ENCODE peak calls at places on chromosome 10, in four cellular contexts. Y is K562, E is HCT116, A is HepG2. T is an unnamed sample.

GRCh38 chr10:130915065-130915464 is 396.5 kb downstream of the TCERG1L start:
- DNase-seq in Y (no peak), E (no peak), A (no peak), T (no peak)

GRCh38 chr10:14513061-14513460 is 182.3 kb upstream of the FRMD4A start:
- DNase-seq in Y (no peak), A (no peak), E (no peak), T (no peak)

GRCh38 chr10:75971402-75972211 is 540.2 kb downstream of the LRMDA start:
- DNase-seq in A (no peak), E (no peak), Y (no peak), T (no peak)

GRCh38 chr10:69360485-69361302 is 56.0 kb downstream of the TACR2 start:
- DNase-seq in Y (no peak), A (no peak), E (no peak), T (no peak)

GRCh38 chr10:51804861-51805260 is 105.5 kb upstream of the CSTF2T start:
- DNase-seq in A (no peak), Y (no peak), E (no peak), T (no peak)

GRCh38 chr10:119235381-119235780 is 28.0 kb downstream of the GRK5 start:
- DNase-seq in Y (no peak), A (no peak), E (no peak), T (no peak)

GRCh38 chr10:127485153-127485857 is 63.8 kb upstream of the NPS start:
- DNase-seq in E (no peak), Y (no peak), A (no peak), T (peak)

GRCh38 chr10:47062801-47063200 is 151.6 kb downstream of the PTPN20 start:
- DNase-seq in A (no peak), Y (peak), E (no peak), T (no peak)

GRCh38 chr10:97724341-97724941 is 10.9 kb downstream of the MARVELD1 start:
- DNase-seq in Y (no peak), A (peak), E (no peak), T (no peak)

GRCh38 chr10:7587865-7588188 is 78.9 kb downstream of the ITIH5 start:
- DNase-seq in A (no peak), Y (no peak), E (no peak), T (no peak)

GRCh38 chr10:2929457-2929856 is 137.9 kb upstream of the PFKP start:
- DNase-seq in Y (no peak), A (no peak), E (no peak), T (no peak)

GRCh38 chr10:124532788-124533187 is 71.2 kb downstream of the LHPP start:
- DNase-seq in Y (no peak), A (no peak), E (no peak), T (no peak)

GRCh38 chr10:102229810-102230263 is 3.7 kb downstream of the ELOVL3 start:
- DNase-seq in Y (peak), A (peak), E (peak), T (peak)
- TF ChIP-seq FOSL1 in Y (no peak), A (no peak), E (no peak), T (no peak)

GRCh38 chr10:101694056-101694673 is 805 bp downstream of the FBXW4 start:
- DNase-seq in A (peak), Y (peak), E (no peak), T (no peak)
- TF ChIP-seq FOSL1 in A (no peak), Y (no peak), E (no peak), T (no peak)

GRCh38 chr10:42952931-42953683 is 123.8 kb upstream of the RET start:
- DNase-seq in A (no peak), Y (no peak), E (no peak), T (no peak)

GRCh38 chr10:42955493-42955889 is 121.4 kb upstream of the RET start:
- DNase-seq in Y (no peak), A (no peak), E (no peak), T (no peak)

GRCh38 chr10:42953684-42954674 is 122.9 kb upstream of the RET start:
- DNase-seq in A (no peak), Y (no peak), E (no peak), T (peak)

GRCh38 chr10:42952358-42952757 is 124.5 kb upstream of the RET start:
- DNase-seq in Y (peak), E (peak), A (peak), T (peak)

DNA sequence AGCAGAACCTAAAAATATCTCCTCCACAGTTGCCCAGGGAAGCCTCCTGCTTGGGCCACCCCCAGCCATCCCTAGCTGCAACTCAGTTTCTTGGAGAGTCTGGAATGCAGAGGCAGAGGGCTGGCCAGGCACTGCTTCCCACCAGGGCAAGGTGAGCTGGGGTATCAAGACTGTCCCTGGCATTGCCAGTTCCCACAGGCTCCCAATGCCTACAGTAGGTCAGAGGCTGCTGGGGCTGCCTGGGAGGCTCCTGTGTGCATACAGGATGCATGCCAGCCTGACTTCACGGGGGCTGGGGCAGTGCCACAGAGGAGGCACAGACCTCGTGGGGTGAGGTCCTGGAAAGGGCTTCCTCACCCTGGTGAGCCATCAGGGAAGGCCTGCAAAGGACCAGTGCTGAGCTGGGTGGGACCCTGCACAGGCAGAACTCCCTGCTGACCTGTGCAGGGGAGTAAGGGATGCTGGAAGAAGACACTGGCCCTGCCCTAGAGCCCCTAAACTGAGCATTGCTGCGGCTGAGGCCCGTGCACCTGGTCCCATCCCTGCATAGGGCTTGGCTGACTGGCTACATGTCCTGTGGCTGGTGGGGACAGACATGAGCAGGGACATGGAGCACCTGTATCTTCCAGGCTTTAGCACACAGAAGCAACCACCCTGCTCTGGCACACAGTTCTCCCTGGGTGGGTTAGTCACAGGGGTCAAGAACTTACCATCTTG is 121.9 kb upstream of the RET start:
- DNase-seq in Y (no peak), E (no peak), A (no peak), T (peak)
- TF ChIP-seq FOSL1 in Y (no peak), E (no peak), A (no peak), T (no peak)

GRCh38 chr10:12237265-12238220 is 41.6 kb downstream of the CDC123 start:
- DNase-seq in E (no peak), A (peak), Y (no peak), T (no peak)

GRCh38 chr10:12238821-12239220 is 42.8 kb downstream of the CDC123 start:
- DNase-seq in A (peak), Y (no peak), E (no peak), T (no peak)

GRCh38 chr10:12235116-12235694 is 39.2 kb downstream of the CDC123 start:
- DNase-seq in Y (no peak), A (no peak), E (no peak), T (no peak)

DNA sequence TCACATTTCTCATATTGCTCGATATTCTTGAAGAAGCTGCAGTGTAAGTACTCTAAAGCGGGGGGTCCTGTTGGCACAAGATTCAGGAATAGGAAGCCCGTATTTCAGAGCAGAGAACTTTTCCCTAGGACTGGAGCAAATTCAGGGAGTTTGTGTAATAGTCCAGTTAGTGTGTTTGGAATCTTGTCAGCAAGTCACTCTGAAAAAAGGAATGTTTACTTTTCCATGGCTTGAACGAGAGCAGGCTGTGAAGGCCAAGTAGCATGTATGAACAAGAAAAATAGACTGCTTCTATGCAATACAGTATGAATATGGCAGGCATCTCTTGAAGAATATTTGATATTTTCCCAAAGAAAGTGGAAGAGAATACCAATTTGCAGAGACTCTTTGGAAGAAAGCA is 39.8 kb downstream of the CDC123 start:
- DNase-seq in E (no peak), A (peak), Y (no peak), T (no peak)
- TF ChIP-seq FOSL1 in E (no peak), A (no peak), Y (no peak), T (no peak)

GRCh38 chr10:101768791-101769170 is 7.1 kb downstream of the FGF8 start:
- DNase-seq in A (no peak), Y (no peak), E (no peak), T (no peak)

GRCh38 chr10:101767966-101768790 is 7.7 kb downstream of the FGF8 start:
- DNase-seq in E (no peak), Y (no peak), A (no peak), T (peak)

GRCh38 chr10:101771380-101771779 is 4.5 kb downstream of the FGF8 start:
- DNase-seq in E (no peak), A (no peak), Y (no peak), T (no peak)

GRCh38 chr10:101770331-101771215 is 5.3 kb downstream of the FGF8 start:
- DNase-seq in Y (no peak), E (no peak), A (no peak), T (no peak)

GRCh38 chr10:101769541-101770180 is 6.3 kb downstream of the FGF8 start:
- DNase-seq in Y (no peak), E (no peak), A (no peak), T (no peak)
- TF ChIP-seq FOSL1 in Y (no peak), E (no peak), A (no peak), T (no peak)

DNA sequence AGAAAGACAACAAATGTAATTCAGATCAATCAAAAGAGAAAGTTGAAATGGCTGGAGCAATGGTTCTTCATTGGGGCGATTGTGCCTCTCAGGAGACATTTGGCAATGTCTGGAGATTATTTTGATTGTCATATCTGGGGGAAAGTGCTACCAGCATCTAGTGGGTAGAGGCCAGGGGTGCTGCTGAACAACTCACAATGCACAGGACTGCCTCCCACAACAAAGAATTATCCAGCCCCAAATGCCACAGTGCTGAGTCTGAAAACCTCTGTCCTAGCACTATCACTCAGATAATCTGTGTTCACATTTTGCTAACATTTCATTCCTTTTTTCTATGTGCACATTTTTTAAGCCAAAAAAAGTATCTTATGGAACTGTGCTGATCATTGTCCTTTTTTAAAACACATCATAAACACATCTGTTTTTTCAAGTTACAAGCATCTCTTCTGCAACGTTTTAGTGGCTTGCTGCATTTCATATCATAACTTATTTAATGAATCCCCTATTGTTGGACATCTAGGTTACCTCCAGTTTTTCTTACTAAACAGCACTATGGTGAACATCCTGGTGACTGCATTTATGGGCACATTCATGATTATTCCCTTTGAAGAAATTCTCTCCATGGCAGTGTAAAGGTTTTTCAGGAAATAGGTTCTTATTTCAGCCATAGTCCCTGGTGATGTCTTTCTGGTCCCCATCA is 114.2 kb downstream of the C10orf105 start:
- DNase-seq in Y (no peak), A (no peak), E (no peak), T (no peak)
- TF ChIP-seq FOSL1 in Y (no peak), A (no peak), E (no peak), T (no peak)

GRCh38 chr10:132986978-132987377 is 44.6 kb upstream of the CFAP46 start:
- DNase-seq in E (no peak), Y (no peak), A (no peak), T (no peak)
- TF ChIP-seq FOSL1 in E (no peak), Y (no peak), A (no peak), T (no peak)

DNA sequence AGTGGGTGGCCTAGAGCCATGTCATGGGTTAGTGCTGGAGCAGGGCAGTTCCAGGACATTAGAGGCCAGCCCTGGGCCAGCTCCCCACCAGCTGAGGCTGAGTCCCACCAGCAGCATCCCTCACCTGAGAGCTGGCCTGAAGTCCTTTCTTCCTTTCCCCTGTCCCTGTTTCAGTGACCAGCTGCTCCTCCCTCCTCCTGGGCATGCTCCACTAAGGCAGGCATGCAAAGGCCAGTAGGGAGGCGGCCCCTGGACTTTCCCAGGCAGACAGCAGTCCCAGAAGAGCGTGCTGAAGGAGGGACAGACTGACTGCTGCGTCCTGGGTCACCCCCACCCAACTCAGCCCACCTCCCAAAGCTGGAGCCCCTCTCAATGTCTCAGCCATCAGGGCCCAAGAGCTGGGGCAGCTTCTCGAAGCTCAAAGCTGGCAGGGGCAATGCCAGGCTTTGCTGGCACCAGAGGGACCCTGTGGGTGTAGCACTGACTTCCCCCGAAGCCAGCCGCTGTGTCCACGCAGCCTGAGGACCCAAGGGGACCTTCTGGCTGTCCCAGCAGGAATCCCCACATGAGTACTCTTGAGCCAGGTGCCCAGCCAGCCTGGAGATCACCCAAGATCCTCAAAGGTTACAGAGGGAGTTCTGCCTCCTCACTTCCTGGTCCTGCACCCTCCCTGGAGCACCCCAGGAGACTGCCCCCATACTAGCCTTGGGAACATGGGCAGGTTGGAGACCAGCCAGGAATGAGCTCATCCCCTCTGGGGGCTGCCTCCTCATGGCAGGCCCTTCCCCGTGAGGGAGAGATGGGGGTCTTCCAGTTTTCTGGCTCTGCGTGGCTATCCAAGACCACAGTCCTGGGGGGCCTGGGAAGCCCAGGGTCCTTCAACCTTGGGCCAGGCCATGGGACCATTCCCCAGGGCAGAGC is 35.2 kb upstream of the RET start:
- DNase-seq in A (no peak), Y (no peak), E (no peak), T (peak)
- TF ChIP-seq FOSL1 in A (no peak), Y (no peak), E (no peak), T (no peak)

GRCh38 chr10:117541909-117542705 is 439 bp upstream of the EMX2 start:
- DNase-seq in A (no peak), Y (no peak), E (no peak), T (no peak)

GRCh38 chr10:117540640-117541404 is 1.7 kb upstream of the EMX2 start:
- DNase-seq in Y (no peak), A (no peak), E (no peak), T (no peak)

GRCh38 chr10:117541405-117541908 is 1.1 kb upstream of the EMX2 start:
- DNase-seq in A (no peak), E (no peak), Y (no peak), T (no peak)

GRCh38 chr10:117539271-117539876 is 3.2 kb upstream of the EMX2 start:
- DNase-seq in A (no peak), Y (no peak), E (no peak), T (no peak)

DNA sequence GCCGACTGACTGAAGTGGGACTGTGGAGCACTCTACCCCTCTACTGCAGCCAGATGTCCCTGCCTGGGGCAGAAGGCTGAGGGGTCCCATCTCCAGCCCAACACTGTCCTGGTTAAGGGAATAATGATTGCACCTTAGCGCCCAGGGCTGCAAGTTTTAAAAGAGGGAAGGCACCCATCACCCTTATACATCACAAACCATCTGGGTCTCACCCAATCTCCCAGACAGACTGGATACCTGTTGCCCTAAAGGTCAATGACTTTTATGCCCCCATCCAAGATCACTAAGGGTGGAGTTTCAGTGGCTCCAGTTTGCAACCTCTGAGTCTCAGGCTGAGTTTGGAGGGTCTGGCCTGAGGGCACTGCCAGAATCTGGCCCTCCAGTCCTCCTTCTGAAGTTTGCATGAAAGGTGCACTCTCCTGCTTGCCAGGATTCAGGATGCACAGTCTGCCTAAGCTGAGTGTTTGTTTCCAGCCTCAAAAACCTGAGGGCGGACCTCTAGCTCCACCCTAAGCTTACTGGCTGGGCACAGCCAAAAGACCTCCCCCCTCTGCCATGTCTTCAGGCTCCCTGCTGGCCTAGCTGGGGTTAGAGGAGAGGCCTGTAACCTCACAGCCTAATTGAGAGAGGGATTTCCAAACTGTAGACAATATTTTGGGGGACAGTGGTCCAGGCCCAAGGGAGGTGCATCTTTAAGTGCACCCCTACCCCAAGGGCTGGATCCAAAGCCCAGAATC is 2.5 kb upstream of the EMX2 start:
- DNase-seq in E (no peak), A (no peak), Y (no peak), T (no peak)
- TF ChIP-seq FOSL1 in E (no peak), A (no peak), Y (no peak), T (no peak)